ENCODE peak calls at places on chromosomes 4 and X, in eight cellular contexts. U is right atrium auricular region; C is hepatocyte; N is dorsolateral prefrontal cortex; G is OCI-LY7; K is CD8-positive, alpha-beta T cell; L is astrocyte of the spinal cord; X is coronary artery. Y is an unnamed sample.

GRCh38 chrX:133970021-133970550 is 15.3 kb downstream of the GPC3 start:
- DNase-seq in K (no peak), L (no peak), G (no peak), C (no peak), N (no peak), U (no peak), X (no peak), Y (no peak)

GRCh38 chrX:275967-276587 is 5.1 kb upstream of the PLCXD1 start:
- DNase-seq in C (peak), G (no peak), L (peak), X (no peak), N (no peak), K (peak), U (peak), Y (no peak)

GRCh38 chr4:17968721-17969120 is 52.8 kb downstream of the LCORL start:
- DNase-seq in U (no peak), X (no peak), N (no peak), G (no peak), K (no peak), L (no peak), C (no peak), Y (no peak)

GRCh38 chrX:31266172-31267076 is 194.6 kb upstream of the FTHL17 start:
- DNase-seq in N (no peak), C (peak), G (peak), X (no peak), K (peak), U (no peak), L (peak), Y (no peak)

GRCh38 chr4:10204401-10205058 is 87.9 kb upstream of the WDR1 start:
- DNase-seq in K (no peak), U (no peak), X (no peak), G (no peak), C (no peak), L (no peak), N (no peak), Y (no peak)

GRCh38 chr4:128310266-128310697 is 22.7 kb upstream of the PGRMC2 start:
- DNase-seq in C (peak), X (no peak), K (no peak), U (no peak), L (no peak), N (no peak), G (no peak), Y (no peak)

GRCh38 chrX:116272328-116272727 is 101.8 kb downstream of the AGTR2 start:
- DNase-seq in L (peak), N (no peak), U (no peak), K (no peak), X (no peak), C (peak), G (no peak), Y (peak)

GRCh38 chrX:1093112-1093511 is 119.3 kb downstream of the CRLF2 start:
- DNase-seq in G (no peak), L (no peak), K (peak), X (no peak), C (no peak), U (no peak), N (no peak), Y (no peak)

GRCh38 chrX:49041683-49042529 is 1.3 kb downstream of the TFE3 start:
- DNase-seq in G (peak), L (peak), N (no peak), U (no peak), K (no peak), X (no peak), C (peak), Y (no peak)

GRCh38 chr4:82429728-82430192 is 502 bp downstream of the HNRNPDL start:
- DNase-seq in X (no peak), C (no peak), K (peak), G (no peak), U (no peak), N (no peak), L (no peak), Y (no peak)

GRCh38 chr4:79913581-79913980 is 159.4 kb downstream of the ANTXR2 start:
- DNase-seq in K (no peak), G (no peak), U (no peak), X (no peak), C (no peak), N (no peak), L (peak), Y (peak)

GRCh38 chr4:102543529-102543928 is 42.4 kb downstream of the NFKB1 start:
- DNase-seq in C (no peak), N (no peak), X (no peak), K (no peak), G (no peak), U (no peak), L (no peak), Y (no peak)

GRCh38 chr4:15457401-15458201 is 12.1 kb upstream of the CC2D2A start:
- DNase-seq in G (peak), U (no peak), K (no peak), N (no peak), L (peak), C (peak), X (no peak), Y (no peak)

GRCh38 chr4:13821522-13821921 is 194.0 kb upstream of the BOD1L1 start:
- DNase-seq in L (no peak), N (no peak), U (no peak), G (no peak), X (no peak), C (no peak), K (no peak), Y (no peak)

GRCh38 chrX:67787196-67787595 is 243.4 kb downstream of the AR start:
- DNase-seq in U (no peak), N (no peak), C (no peak), L (no peak), G (no peak), K (no peak), X (no peak), Y (no peak)

GRCh38 chrX:46407753-46408130 is 137.5 kb downstream of the ZNF674 start:
- DNase-seq in K (no peak), U (no peak), G (no peak), C (no peak), N (no peak), L (peak), X (no peak), Y (no peak)

GRCh38 chr4:118348886-118349285 is 3.9 kb downstream of the PRSS12 start:
- DNase-seq in N (no peak), G (no peak), X (no peak), K (no peak), U (no peak), C (peak), L (no peak), Y (no peak)

GRCh38 chr4:130025701-130026100 is 929.7 kb downstream of the C4orf33 start:
- DNase-seq in L (no peak), U (no peak), K (no peak), X (no peak), C (no peak), G (no peak), N (no peak), Y (peak)

GRCh38 chr4:168574581-168575295 is 77.9 kb downstream of the PALLD start:
- DNase-seq in C (no peak), K (no peak), N (no peak), X (no peak), G (no peak), U (no peak), L (peak), Y (peak)

GRCh38 chr4:152780267-152780811 is 585 bp downstream of the ARFIP1 start:
- DNase-seq in K (no peak), N (peak), C (peak), G (no peak), X (no peak), U (no peak), L (no peak), Y (no peak)

GRCh38 chr4:21888195-21888976 is 60.2 kb downstream of the KCNIP4 start:
- DNase-seq in N (no peak), U (no peak), L (peak), K (no peak), X (no peak), G (no peak), C (peak), Y (peak)

GRCh38 chr4:79022529-79022928 is 83.3 kb upstream of the PAQR3 start:
- DNase-seq in U (no peak), L (no peak), C (no peak), K (no peak), X (no peak), N (no peak), G (no peak), Y (no peak)

GRCh38 chr4:184953971-184954370 is 64.3 kb upstream of the HELT start:
- DNase-seq in C (no peak), U (no peak), L (no peak), X (no peak), N (no peak), G (no peak), K (no peak), Y (no peak)

GRCh38 chr4:147928400-147928799 is 196.5 kb downstream of the ARHGAP10 start:
- DNase-seq in C (no peak), K (no peak), N (no peak), U (no peak), L (peak), X (no peak), G (no peak), Y (no peak)

GRCh38 chrX:129690435-129690834 is 35.7 kb upstream of the APLN start:
- DNase-seq in C (no peak), X (peak), G (no peak), L (no peak), N (no peak), U (no peak), K (no peak), Y (no peak)

GRCh38 chrX:30938295-30938694 is 49.2 kb upstream of the TAB3 start:
- DNase-seq in C (no peak), G (no peak), K (no peak), L (no peak), X (no peak), U (no peak), N (no peak), Y (no peak)

GRCh38 chr4:55409468-55410171 is 13.9 kb downstream of the TMEM165 start:
- DNase-seq in G (peak), U (no peak), X (no peak), N (no peak), L (peak), K (no peak), C (no peak), Y (no peak)
- TF ChIP-seq CTCF in G (peak), U (no peak), X (peak), N (peak), L (peak), K (no peak), C (peak), Y (peak)

GRCh38 chr4:25658357-25658771 is 2.7 kb downstream of the SLC34A2 start:
- DNase-seq in G (no peak), N (no peak), C (no peak), K (no peak), L (no peak), X (no peak), U (no peak), Y (no peak)

GRCh38 chr4:25654031-25654970 is 1.4 kb upstream of the SLC34A2 start:
- DNase-seq in N (no peak), G (no peak), X (no peak), U (no peak), K (no peak), C (no peak), L (no peak), Y (peak)

GRCh38 chr4:25656031-25656430 is 380 bp downstream of the SLC34A2 start:
- DNase-seq in N (no peak), K (no peak), G (no peak), X (no peak), U (no peak), C (no peak), L (no peak), Y (no peak)

GRCh38 chr4:25658777-25659176 is 3.1 kb downstream of the SLC34A2 start:
- DNase-seq in X (no peak), G (no peak), N (no peak), L (no peak), K (no peak), U (no peak), C (no peak), Y (no peak)

GRCh38 chr4:25654971-25655963 is at the start of gene SLC34A2:
- DNase-seq in X (no peak), C (peak), N (no peak), K (no peak), U (no peak), L (no peak), G (no peak), Y (no peak)
- H3K4me3 ChIP-seq in X (no peak), C (peak), N (no peak), K (no peak), U (peak), L (no peak), G (no peak), Y (peak)

GRCh38 chrX:36856849-36857248 is 151.3 kb upstream of the FAM47C start:
- DNase-seq in K (no peak), U (no peak), G (no peak), X (no peak), N (no peak), C (no peak), L (peak), Y (no peak)
- TF ChIP-seq CTCF in K (no peak), U (no peak), G (peak), X (no peak), N (peak), C (peak), L (no peak), Y (peak)

DNA sequence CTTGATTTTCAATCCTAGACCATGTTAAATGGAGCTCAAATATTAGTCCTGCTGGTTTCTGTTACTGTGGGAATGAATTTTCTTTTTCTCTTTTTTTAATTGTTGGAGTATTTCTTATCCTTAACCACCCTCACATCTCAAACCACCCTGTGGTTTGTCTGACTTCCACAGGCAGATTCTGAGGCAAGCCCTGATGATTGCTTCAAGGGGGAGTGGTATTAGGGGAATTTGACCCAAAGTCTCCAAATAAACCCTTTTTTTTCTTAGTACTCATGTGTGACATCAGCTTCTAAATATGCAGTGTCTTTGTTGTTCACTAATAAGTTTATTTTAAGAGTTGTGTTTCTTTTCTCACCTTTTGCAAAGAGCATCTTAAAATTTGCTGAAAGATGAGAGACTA is 810.3 kb downstream of the IL1RAPL1 start:
- DNase-seq in G (no peak), N (no peak), L (peak), C (no peak), U (no peak), X (no peak), K (no peak), Y (peak)
- H3K4me3 ChIP-seq in G (no peak), N (no peak), L (no peak), C (no peak), U (no peak), X (no peak), K (no peak), Y (no peak)

DNA sequence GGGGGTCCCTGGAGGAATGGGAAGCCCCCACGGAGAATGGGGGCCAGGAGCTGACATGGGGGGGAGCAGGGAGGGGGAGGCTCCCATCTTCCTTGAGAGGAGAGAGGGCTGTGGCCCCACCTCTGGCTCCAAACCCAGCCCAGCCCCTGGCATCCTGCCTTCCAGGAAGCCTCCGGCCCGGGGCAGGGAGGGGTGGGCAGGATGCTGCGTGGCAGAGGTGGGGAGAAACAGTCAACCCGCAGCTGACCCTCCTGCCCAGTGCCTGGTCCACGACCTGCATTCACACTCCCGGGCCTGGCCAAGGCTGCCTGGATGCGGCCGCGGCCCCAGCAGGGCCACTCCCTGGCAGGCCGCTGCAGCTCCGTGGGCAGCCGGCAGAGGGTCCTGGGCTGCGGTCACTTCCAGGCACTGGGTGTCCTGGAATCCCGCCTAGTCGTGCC is 39.0 kb downstream of the CPLX1 start:
- DNase-seq in N (no peak), G (no peak), C (no peak), K (no peak), X (no peak), U (no peak), L (no peak), Y (no peak)
- TF ChIP-seq CTCF in N (no peak), G (no peak), C (no peak), K (no peak), X (no peak), U (no peak), L (peak), Y (no peak)

GRCh38 chrX:103170216-103170615 is 44.7 kb upstream of the BEX4 start:
- DNase-seq in C (no peak), X (no peak), N (no peak), G (no peak), K (no peak), L (peak), U (no peak), Y (no peak)

GRCh38 chrX:103171353-103171752 is 43.6 kb upstream of the BEX4 start:
- DNase-seq in U (no peak), G (no peak), X (no peak), N (no peak), C (no peak), L (no peak), K (no peak), Y (no peak)

GRCh38 chrX:103177561-103177960 is 37.3 kb upstream of the BEX4 start:
- DNase-seq in G (no peak), N (no peak), X (no peak), K (no peak), L (no peak), C (no peak), U (no peak), Y (no peak)

DNA sequence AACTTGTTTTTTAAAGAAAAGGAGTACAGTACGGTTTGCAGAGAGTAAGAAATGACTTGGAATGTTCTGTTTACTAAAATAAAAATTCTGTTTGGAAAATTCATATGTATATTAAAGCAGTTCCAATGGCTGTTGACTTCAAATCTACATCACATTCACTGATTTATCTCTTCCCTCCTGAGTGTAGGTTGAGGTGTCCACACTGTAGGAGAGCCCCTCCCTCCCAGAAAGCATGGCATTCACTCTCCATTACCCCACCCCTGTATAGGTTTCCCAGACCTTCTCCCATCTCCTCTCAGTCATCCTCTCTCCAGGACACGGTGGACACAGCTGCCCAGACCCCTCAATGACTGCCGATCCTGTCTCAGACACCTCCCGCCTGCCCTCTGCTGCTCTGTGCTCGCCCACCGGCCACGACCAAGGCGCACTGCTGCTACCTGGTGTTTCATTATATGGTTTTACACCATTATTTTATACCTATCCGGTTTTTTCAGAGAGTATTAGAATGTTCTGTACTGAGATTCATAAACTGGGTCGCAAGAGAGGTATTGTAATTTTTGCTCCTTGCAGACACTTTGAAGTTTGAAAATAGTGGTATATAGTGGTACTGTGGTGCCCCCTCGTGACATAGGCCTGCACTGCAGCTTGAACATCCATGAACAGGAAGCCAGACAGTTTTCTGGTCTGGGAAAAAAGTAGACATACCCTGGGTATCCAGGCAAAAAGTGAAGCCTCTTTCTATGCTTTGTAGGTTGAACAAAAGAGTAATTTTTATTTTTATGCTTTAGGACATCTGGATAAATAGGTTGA is 38.8 kb upstream of the BEX4 start:
- DNase-seq in L (peak), X (no peak), C (peak), K (peak), G (peak), U (peak), N (peak), Y (no peak)
- H3K4me3 ChIP-seq in L (peak), X (no peak), C (no peak), K (no peak), G (no peak), U (no peak), N (peak), Y (peak)

Y was measured in retinal pigment epithelial cell.